ENCODE peak calls at places on chromosomes 12 and 14, in five cellular contexts. One of them, this sample, is unnamed.

GRCh38 chr14:61048640-61049039 is 67.6 kb downstream of the SLC38A6 start:
- DNase-seq in uterus: no peak
- DNase-seq in activated CD4-positive, CD25-positive, alpha-beta regulatory T cell treated with anti-CD3 and anti-CD28 coated beads, Interleukin-2, amount 50 U/mL, for 16 hours: no peak
- DNase-seq in T-helper 17 cell: no peak
- DNase-seq in stimulated activated naive CD8-positive, alpha-beta T cell treated with anti-CD3 and anti-CD28 coated beads, Interleukin-15, Interleukin-2, amounts not matched to agents 100 U/mL and 50 U/mL, for 24 hours: no peak
- DNase-seq in this sample: no peak

GRCh38 chr12:6960291-6961277 is 9.4 kb downstream of the PTPN6 start:
- DNase-seq in activated CD4-positive, CD25-positive, alpha-beta regulatory T cell treated with anti-CD3 and anti-CD28 coated beads, Interleukin-2, amount 50 U/mL, for 16 hours: no peak
- DNase-seq in T-helper 17 cell: no peak
- DNase-seq in uterus: no peak
- DNase-seq in stimulated activated naive CD8-positive, alpha-beta T cell treated with anti-CD3 and anti-CD28 coated beads, Interleukin-15, Interleukin-2, amounts not matched to agents 100 U/mL and 50 U/mL, for 24 hours: peak
- DNase-seq in this sample: peak

GRCh38 chr12:6866920-6867406 is 368 bp upstream of the TPI1 start:
- DNase-seq in activated CD4-positive, CD25-positive, alpha-beta regulatory T cell treated with anti-CD3 and anti-CD28 coated beads, Interleukin-2, amount 50 U/mL, for 16 hours: no peak
- DNase-seq in T-helper 17 cell: no peak
- DNase-seq in stimulated activated naive CD8-positive, alpha-beta T cell treated with anti-CD3 and anti-CD28 coated beads, Interleukin-15, Interleukin-2, amounts not matched to agents 100 U/mL and 50 U/mL, for 24 hours: no peak
- DNase-seq in uterus: no peak
- DNase-seq in this sample: peak

GRCh38 chr14:95375539-95376109 is 55.9 kb upstream of the CLMN start:
- DNase-seq in uterus: no peak
- DNase-seq in T-helper 17 cell: no peak
- DNase-seq in activated CD4-positive, CD25-positive, alpha-beta regulatory T cell treated with anti-CD3 and anti-CD28 coated beads, Interleukin-2, amount 50 U/mL, for 16 hours: no peak
- DNase-seq in stimulated activated naive CD8-positive, alpha-beta T cell treated with anti-CD3 and anti-CD28 coated beads, Interleukin-15, Interleukin-2, amounts not matched to agents 100 U/mL and 50 U/mL, for 24 hours: no peak
- DNase-seq in this sample: no peak

GRCh38 chr12:109567967-109568366 is 5.3 kb downstream of the MMAB start:
- DNase-seq in uterus: no peak
- DNase-seq in stimulated activated naive CD8-positive, alpha-beta T cell treated with anti-CD3 and anti-CD28 coated beads, Interleukin-15, Interleukin-2, amounts not matched to agents 100 U/mL and 50 U/mL, for 24 hours: no peak
- DNase-seq in activated CD4-positive, CD25-positive, alpha-beta regulatory T cell treated with anti-CD3 and anti-CD28 coated beads, Interleukin-2, amount 50 U/mL, for 16 hours: no peak
- DNase-seq in T-helper 17 cell: no peak
- DNase-seq in this sample: peak

GRCh38 chr14:24481622-24482324 is 26.3 kb downstream of the CMA1 start:
- DNase-seq in uterus: no peak
- DNase-seq in activated CD4-positive, CD25-positive, alpha-beta regulatory T cell treated with anti-CD3 and anti-CD28 coated beads, Interleukin-2, amount 50 U/mL, for 16 hours: no peak
- DNase-seq in T-helper 17 cell: no peak
- DNase-seq in stimulated activated naive CD8-positive, alpha-beta T cell treated with anti-CD3 and anti-CD28 coated beads, Interleukin-15, Interleukin-2, amounts not matched to agents 100 U/mL and 50 U/mL, for 24 hours: peak
- DNase-seq in this sample: no peak

GRCh38 chr12:12376636-12377448 is 20.0 kb downstream of the BORCS5 start:
- DNase-seq in stimulated activated naive CD8-positive, alpha-beta T cell treated with anti-CD3 and anti-CD28 coated beads, Interleukin-15, Interleukin-2, amounts not matched to agents 100 U/mL and 50 U/mL, for 24 hours: no peak
- DNase-seq in uterus: no peak
- DNase-seq in T-helper 17 cell: no peak
- DNase-seq in activated CD4-positive, CD25-positive, alpha-beta regulatory T cell treated with anti-CD3 and anti-CD28 coated beads, Interleukin-2, amount 50 U/mL, for 16 hours: no peak
- DNase-seq in this sample: peak

GRCh38 chr12:130192667-130193345 is 30.5 kb downstream of the FZD10 start:
- DNase-seq in stimulated activated naive CD8-positive, alpha-beta T cell treated with anti-CD3 and anti-CD28 coated beads, Interleukin-15, Interleukin-2, amounts not matched to agents 100 U/mL and 50 U/mL, for 24 hours: no peak
- DNase-seq in activated CD4-positive, CD25-positive, alpha-beta regulatory T cell treated with anti-CD3 and anti-CD28 coated beads, Interleukin-2, amount 50 U/mL, for 16 hours: no peak
- DNase-seq in T-helper 17 cell: no peak
- DNase-seq in uterus: no peak
- DNase-seq in this sample: no peak

GRCh38 chr12:34097213-34097612 is 74.9 kb downstream of the ALG10 start:
- DNase-seq in stimulated activated naive CD8-positive, alpha-beta T cell treated with anti-CD3 and anti-CD28 coated beads, Interleukin-15, Interleukin-2, amounts not matched to agents 100 U/mL and 50 U/mL, for 24 hours: no peak
- DNase-seq in T-helper 17 cell: no peak
- DNase-seq in uterus: no peak
- DNase-seq in activated CD4-positive, CD25-positive, alpha-beta regulatory T cell treated with anti-CD3 and anti-CD28 coated beads, Interleukin-2, amount 50 U/mL, for 16 hours: no peak
- DNase-seq in this sample: no peak

GRCh38 chr12:1937481-1938224 is 19.2 kb upstream of the CACNA2D4 start:
- DNase-seq in T-helper 17 cell: no peak
- DNase-seq in activated CD4-positive, CD25-positive, alpha-beta regulatory T cell treated with anti-CD3 and anti-CD28 coated beads, Interleukin-2, amount 50 U/mL, for 16 hours: no peak
- DNase-seq in stimulated activated naive CD8-positive, alpha-beta T cell treated with anti-CD3 and anti-CD28 coated beads, Interleukin-15, Interleukin-2, amounts not matched to agents 100 U/mL and 50 U/mL, for 24 hours: no peak
- DNase-seq in uterus: no peak
- DNase-seq in this sample: no peak

GRCh38 chr14:99077076-99077843 is 194.7 kb downstream of the BCL11B start:
- DNase-seq in T-helper 17 cell: no peak
- DNase-seq in stimulated activated naive CD8-positive, alpha-beta T cell treated with anti-CD3 and anti-CD28 coated beads, Interleukin-15, Interleukin-2, amounts not matched to agents 100 U/mL and 50 U/mL, for 24 hours: no peak
- DNase-seq in uterus: no peak
- DNase-seq in activated CD4-positive, CD25-positive, alpha-beta regulatory T cell treated with anti-CD3 and anti-CD28 coated beads, Interleukin-2, amount 50 U/mL, for 16 hours: no peak
- DNase-seq in this sample: no peak

GRCh38 chr14:32397871-32398640 is 69.0 kb downstream of the AKAP6 start:
- DNase-seq in stimulated activated naive CD8-positive, alpha-beta T cell treated with anti-CD3 and anti-CD28 coated beads, Interleukin-15, Interleukin-2, amounts not matched to agents 100 U/mL and 50 U/mL, for 24 hours: no peak
- DNase-seq in T-helper 17 cell: no peak
- DNase-seq in uterus: no peak
- DNase-seq in activated CD4-positive, CD25-positive, alpha-beta regulatory T cell treated with anti-CD3 and anti-CD28 coated beads, Interleukin-2, amount 50 U/mL, for 16 hours: no peak
- DNase-seq in this sample: no peak

GRCh38 chr14:100535287-100536131 is 51.7 kb downstream of the BEGAIN start:
- DNase-seq in activated CD4-positive, CD25-positive, alpha-beta regulatory T cell treated with anti-CD3 and anti-CD28 coated beads, Interleukin-2, amount 50 U/mL, for 16 hours: no peak
- DNase-seq in uterus: peak
- DNase-seq in T-helper 17 cell: peak
- DNase-seq in stimulated activated naive CD8-positive, alpha-beta T cell treated with anti-CD3 and anti-CD28 coated beads, Interleukin-15, Interleukin-2, amounts not matched to agents 100 U/mL and 50 U/mL, for 24 hours: no peak
- DNase-seq in this sample: peak

GRCh38 chr12:115541891-115542361 is 735.6 kb downstream of the MED13L start:
- DNase-seq in activated CD4-positive, CD25-positive, alpha-beta regulatory T cell treated with anti-CD3 and anti-CD28 coated beads, Interleukin-2, amount 50 U/mL, for 16 hours: no peak
- DNase-seq in uterus: no peak
- DNase-seq in T-helper 17 cell: no peak
- DNase-seq in stimulated activated naive CD8-positive, alpha-beta T cell treated with anti-CD3 and anti-CD28 coated beads, Interleukin-15, Interleukin-2, amounts not matched to agents 100 U/mL and 50 U/mL, for 24 hours: no peak
- DNase-seq in this sample: no peak

GRCh38 chr14:102469261-102469660 is 40.3 kb downstream of the ANKRD9 start:
- DNase-seq in T-helper 17 cell: no peak
- DNase-seq in uterus: no peak
- DNase-seq in stimulated activated naive CD8-positive, alpha-beta T cell treated with anti-CD3 and anti-CD28 coated beads, Interleukin-15, Interleukin-2, amounts not matched to agents 100 U/mL and 50 U/mL, for 24 hours: no peak
- DNase-seq in activated CD4-positive, CD25-positive, alpha-beta regulatory T cell treated with anti-CD3 and anti-CD28 coated beads, Interleukin-2, amount 50 U/mL, for 16 hours: no peak
- DNase-seq in this sample: no peak

GRCh38 chr12:29072631-29073030 is 76.4 kb upstream of the FAR2 start:
- DNase-seq in activated CD4-positive, CD25-positive, alpha-beta regulatory T cell treated with anti-CD3 and anti-CD28 coated beads, Interleukin-2, amount 50 U/mL, for 16 hours: no peak
- DNase-seq in uterus: no peak
- DNase-seq in stimulated activated naive CD8-positive, alpha-beta T cell treated with anti-CD3 and anti-CD28 coated beads, Interleukin-15, Interleukin-2, amounts not matched to agents 100 U/mL and 50 U/mL, for 24 hours: no peak
- DNase-seq in T-helper 17 cell: no peak
- DNase-seq in this sample: no peak

GRCh38 chr14:106823552-106823951 is 1297.2 kb downstream of the TMEM121 start:
- DNase-seq in T-helper 17 cell: no peak
- DNase-seq in uterus: no peak
- DNase-seq in stimulated activated naive CD8-positive, alpha-beta T cell treated with anti-CD3 and anti-CD28 coated beads, Interleukin-15, Interleukin-2, amounts not matched to agents 100 U/mL and 50 U/mL, for 24 hours: no peak
- DNase-seq in activated CD4-positive, CD25-positive, alpha-beta regulatory T cell treated with anti-CD3 and anti-CD28 coated beads, Interleukin-2, amount 50 U/mL, for 16 hours: no peak
- DNase-seq in this sample: no peak

GRCh38 chr12:131987552-131987951 is 37.8 kb downstream of the EP400 start:
- DNase-seq in uterus: no peak
- DNase-seq in T-helper 17 cell: no peak
- DNase-seq in stimulated activated naive CD8-positive, alpha-beta T cell treated with anti-CD3 and anti-CD28 coated beads, Interleukin-15, Interleukin-2, amounts not matched to agents 100 U/mL and 50 U/mL, for 24 hours: no peak
- DNase-seq in activated CD4-positive, CD25-positive, alpha-beta regulatory T cell treated with anti-CD3 and anti-CD28 coated beads, Interleukin-2, amount 50 U/mL, for 16 hours: no peak
- DNase-seq in this sample: no peak

GRCh38 chr12:55692631-55693322 is 14.9 kb downstream of the ITGA7 start:
- DNase-seq in activated CD4-positive, CD25-positive, alpha-beta regulatory T cell treated with anti-CD3 and anti-CD28 coated beads, Interleukin-2, amount 50 U/mL, for 16 hours: no peak
- DNase-seq in stimulated activated naive CD8-positive, alpha-beta T cell treated with anti-CD3 and anti-CD28 coated beads, Interleukin-15, Interleukin-2, amounts not matched to agents 100 U/mL and 50 U/mL, for 24 hours: no peak
- DNase-seq in uterus: peak
- DNase-seq in T-helper 17 cell: no peak
- DNase-seq in this sample: no peak

GRCh38 chr14:30389134-30389900 is 169.6 kb upstream of the G2E3 start:
- DNase-seq in stimulated activated naive CD8-positive, alpha-beta T cell treated with anti-CD3 and anti-CD28 coated beads, Interleukin-15, Interleukin-2, amounts not matched to agents 100 U/mL and 50 U/mL, for 24 hours: no peak
- DNase-seq in uterus: no peak
- DNase-seq in T-helper 17 cell: no peak
- DNase-seq in activated CD4-positive, CD25-positive, alpha-beta regulatory T cell treated with anti-CD3 and anti-CD28 coated beads, Interleukin-2, amount 50 U/mL, for 16 hours: no peak
- DNase-seq in this sample: peak

GRCh38 chr12:124699878-124700277 is 132.5 kb upstream of the NCOR2 start:
- DNase-seq in T-helper 17 cell: no peak
- DNase-seq in uterus: no peak
- DNase-seq in stimulated activated naive CD8-positive, alpha-beta T cell treated with anti-CD3 and anti-CD28 coated beads, Interleukin-15, Interleukin-2, amounts not matched to agents 100 U/mL and 50 U/mL, for 24 hours: no peak
- DNase-seq in activated CD4-positive, CD25-positive, alpha-beta regulatory T cell treated with anti-CD3 and anti-CD28 coated beads, Interleukin-2, amount 50 U/mL, for 16 hours: no peak
- DNase-seq in this sample: no peak

GRCh38 chr12:25287610-25288009 is 36.9 kb upstream of the KRAS start:
- DNase-seq in activated CD4-positive, CD25-positive, alpha-beta regulatory T cell treated with anti-CD3 and anti-CD28 coated beads, Interleukin-2, amount 50 U/mL, for 16 hours: no peak
- DNase-seq in stimulated activated naive CD8-positive, alpha-beta T cell treated with anti-CD3 and anti-CD28 coated beads, Interleukin-15, Interleukin-2, amounts not matched to agents 100 U/mL and 50 U/mL, for 24 hours: no peak
- DNase-seq in T-helper 17 cell: no peak
- DNase-seq in uterus: no peak
- DNase-seq in this sample: no peak

GRCh38 chr14:34227834-34228662 is 234.0 kb downstream of the SPTSSA start:
- DNase-seq in activated CD4-positive, CD25-positive, alpha-beta regulatory T cell treated with anti-CD3 and anti-CD28 coated beads, Interleukin-2, amount 50 U/mL, for 16 hours: no peak
- DNase-seq in uterus: peak
- DNase-seq in stimulated activated naive CD8-positive, alpha-beta T cell treated with anti-CD3 and anti-CD28 coated beads, Interleukin-15, Interleukin-2, amounts not matched to agents 100 U/mL and 50 U/mL, for 24 hours: peak
- DNase-seq in T-helper 17 cell: peak
- DNase-seq in this sample: peak

This sample was measured in adrenal gland.